ENCODE peak calls at places on chromosomes 3 and 15, in six cellular contexts. One of them, this sample, is unnamed.

GRCh38 chr15:35519536-35520149 is 26.3 kb downstream of the DPH6 start:
- DNase-seq in lower lobe of right lung: no peak
- DNase-seq in tibial nerve: no peak
- DNase-seq in neural progenitor cell: peak
- DNase-seq in heart right ventricle: no peak
- DNase-seq in caudate nucleus: no peak
- DNase-seq in this sample: no peak

GRCh38 chr3:128374746-128375445 is 91.8 kb downstream of the DNAJB8 start:
- DNase-seq in lower lobe of right lung: no peak
- DNase-seq in tibial nerve: no peak
- DNase-seq in neural progenitor cell: no peak
- DNase-seq in heart right ventricle: no peak
- DNase-seq in caudate nucleus: no peak
- DNase-seq in this sample: no peak

GRCh38 chr3:37907906-37908305 is 46.2 kb downstream of the CTDSPL start:
- DNase-seq in lower lobe of right lung: no peak
- DNase-seq in tibial nerve: no peak
- DNase-seq in neural progenitor cell: peak
- DNase-seq in heart right ventricle: no peak
- DNase-seq in caudate nucleus: no peak
- DNase-seq in this sample: no peak

GRCh38 chr3:56783644-56784451 is 17.9 kb downstream of the ARHGEF3 start:
- DNase-seq in lower lobe of right lung: peak
- DNase-seq in tibial nerve: peak
- DNase-seq in neural progenitor cell: no peak
- DNase-seq in heart right ventricle: no peak
- DNase-seq in caudate nucleus: no peak
- DNase-seq in this sample: peak

GRCh38 chr3:136920904-136921649 is 36.7 kb upstream of the IL20RB start:
- DNase-seq in lower lobe of right lung: no peak
- DNase-seq in tibial nerve: no peak
- DNase-seq in neural progenitor cell: no peak
- DNase-seq in heart right ventricle: no peak
- DNase-seq in caudate nucleus: no peak
- DNase-seq in this sample: no peak

GRCh38 chr3:13254028-13254951 is 165.8 kb downstream of the NUP210 start:
- DNase-seq in lower lobe of right lung: no peak
- DNase-seq in tibial nerve: no peak
- DNase-seq in neural progenitor cell: peak
- DNase-seq in heart right ventricle: no peak
- DNase-seq in caudate nucleus: no peak
- DNase-seq in this sample: peak

GRCh38 chr15:60555814-60556213 is 76.9 kb upstream of the ICE2 start:
- DNase-seq in lower lobe of right lung: no peak
- DNase-seq in tibial nerve: no peak
- DNase-seq in neural progenitor cell: no peak
- DNase-seq in heart right ventricle: no peak
- DNase-seq in caudate nucleus: no peak
- DNase-seq in this sample: no peak

GRCh38 chr3:129013491-129013891 is 12.4 kb downstream of the EFCC1 start:
- DNase-seq in lower lobe of right lung: no peak
- DNase-seq in tibial nerve: no peak
- DNase-seq in neural progenitor cell: no peak
- DNase-seq in heart right ventricle: no peak
- DNase-seq in caudate nucleus: no peak
- DNase-seq in this sample: no peak

GRCh38 chr3:128075516-128076464 is 23.6 kb downstream of the SEC61A1 start:
- DNase-seq in lower lobe of right lung: peak
- DNase-seq in tibial nerve: peak
- DNase-seq in neural progenitor cell: peak
- DNase-seq in heart right ventricle: peak
- DNase-seq in caudate nucleus: peak
- DNase-seq in this sample: peak

GRCh38 chr15:93587046-93587445 is 498.0 kb upstream of the RGMA start:
- DNase-seq in lower lobe of right lung: no peak
- DNase-seq in tibial nerve: no peak
- DNase-seq in neural progenitor cell: no peak
- DNase-seq in heart right ventricle: no peak
- DNase-seq in caudate nucleus: no peak
- DNase-seq in this sample: peak

GRCh38 chr3:112199622-112200316 is 66.7 kb upstream of the GCSAM start:
- DNase-seq in lower lobe of right lung: no peak
- DNase-seq in tibial nerve: no peak
- DNase-seq in neural progenitor cell: no peak
- DNase-seq in heart right ventricle: no peak
- DNase-seq in caudate nucleus: no peak
- DNase-seq in this sample: no peak

GRCh38 chr3:153244961-153245360 is 82.9 kb downstream of the RAP2B start:
- DNase-seq in lower lobe of right lung: no peak
- DNase-seq in tibial nerve: no peak
- DNase-seq in neural progenitor cell: no peak
- DNase-seq in heart right ventricle: no peak
- DNase-seq in caudate nucleus: no peak
- DNase-seq in this sample: no peak

GRCh38 chr3:10011644-10012043 is 14.6 kb upstream of the FANCD2 start:
- DNase-seq in lower lobe of right lung: no peak
- DNase-seq in tibial nerve: no peak
- DNase-seq in neural progenitor cell: no peak
- DNase-seq in heart right ventricle: no peak
- DNase-seq in caudate nucleus: no peak
- DNase-seq in this sample: no peak

GRCh38 chr3:124621498-124621897 is 108.8 kb upstream of the UMPS start:
- DNase-seq in lower lobe of right lung: no peak
- DNase-seq in tibial nerve: no peak
- DNase-seq in neural progenitor cell: no peak
- DNase-seq in heart right ventricle: no peak
- DNase-seq in caudate nucleus: no peak
- DNase-seq in this sample: no peak

GRCh38 chr15:40097968-40098476 is 10.7 kb downstream of the BMF start:
- DNase-seq in lower lobe of right lung: peak
- DNase-seq in tibial nerve: peak
- DNase-seq in neural progenitor cell: no peak
- DNase-seq in heart right ventricle: peak
- DNase-seq in caudate nucleus: no peak
- DNase-seq in this sample: peak

GRCh38 chr15:49521802-49522201 is 98.8 kb downstream of the FGF7 start:
- DNase-seq in lower lobe of right lung: no peak
- DNase-seq in tibial nerve: no peak
- DNase-seq in neural progenitor cell: no peak
- DNase-seq in heart right ventricle: no peak
- DNase-seq in caudate nucleus: no peak
- DNase-seq in this sample: no peak

GRCh38 chr3:15591928-15592327 is 9.4 kb downstream of the HACL1 start:
- DNase-seq in lower lobe of right lung: no peak
- DNase-seq in tibial nerve: no peak
- DNase-seq in neural progenitor cell: no peak
- DNase-seq in heart right ventricle: no peak
- DNase-seq in caudate nucleus: no peak
- DNase-seq in this sample: no peak

GRCh38 chr3:55468251-55468650 is 18.9 kb downstream of the WNT5A start:
- DNase-seq in lower lobe of right lung: no peak
- DNase-seq in tibial nerve: no peak
- DNase-seq in neural progenitor cell: no peak
- DNase-seq in heart right ventricle: no peak
- DNase-seq in caudate nucleus: no peak
- DNase-seq in this sample: no peak

GRCh38 chr15:45199136-45199810 is 11.5 kb upstream of the SHF start:
- DNase-seq in lower lobe of right lung: no peak
- DNase-seq in tibial nerve: peak
- DNase-seq in neural progenitor cell: peak
- DNase-seq in heart right ventricle: no peak
- DNase-seq in caudate nucleus: no peak
- DNase-seq in this sample: no peak

GRCh38 chr3:170002829-170003228 is 35.0 kb upstream of the GPR160 start:
- DNase-seq in lower lobe of right lung: no peak
- DNase-seq in tibial nerve: no peak
- DNase-seq in neural progenitor cell: no peak
- DNase-seq in heart right ventricle: no peak
- DNase-seq in caudate nucleus: no peak
- DNase-seq in this sample: no peak

GRCh38 chr3:14304101-14305045 is 98.0 kb upstream of the SLC6A6 start:
- DNase-seq in lower lobe of right lung: no peak
- DNase-seq in tibial nerve: no peak
- DNase-seq in neural progenitor cell: no peak
- DNase-seq in heart right ventricle: no peak
- DNase-seq in caudate nucleus: no peak
- DNase-seq in this sample: no peak

GRCh38 chr3:48258530-48258929 is 17.6 kb downstream of the ZNF589 start:
- DNase-seq in lower lobe of right lung: no peak
- DNase-seq in tibial nerve: no peak
- DNase-seq in neural progenitor cell: no peak
- DNase-seq in heart right ventricle: no peak
- DNase-seq in caudate nucleus: no peak
- DNase-seq in this sample: no peak

GRCh38 chr3:117252208-117252607 is 542.6 kb downstream of the TUSC7 start:
- DNase-seq in lower lobe of right lung: no peak
- DNase-seq in tibial nerve: no peak
- DNase-seq in neural progenitor cell: no peak
- DNase-seq in heart right ventricle: no peak
- DNase-seq in caudate nucleus: no peak
- DNase-seq in this sample: no peak

GRCh38 chr3:25007974-25008658 is 419.9 kb upstream of the RARB start:
- DNase-seq in lower lobe of right lung: no peak
- DNase-seq in tibial nerve: no peak
- DNase-seq in neural progenitor cell: no peak
- DNase-seq in heart right ventricle: no peak
- DNase-seq in caudate nucleus: no peak
- DNase-seq in this sample: no peak

GRCh38 chr3:105594219-105594618 is 227.5 kb downstream of the ALCAM start:
- DNase-seq in lower lobe of right lung: no peak
- DNase-seq in tibial nerve: no peak
- DNase-seq in neural progenitor cell: no peak
- DNase-seq in heart right ventricle: no peak
- DNase-seq in caudate nucleus: no peak
- DNase-seq in this sample: no peak

GRCh38 chr15:95603802-95604201 is 726.7 kb upstream of the NR2F2 start:
- DNase-seq in lower lobe of right lung: no peak
- DNase-seq in tibial nerve: no peak
- DNase-seq in neural progenitor cell: no peak
- DNase-seq in heart right ventricle: no peak
- DNase-seq in caudate nucleus: no peak
- DNase-seq in this sample: peak

GRCh38 chr3:72234394-72234793 is 449.4 kb upstream of the PROK2 start:
- DNase-seq in lower lobe of right lung: no peak
- DNase-seq in tibial nerve: no peak
- DNase-seq in neural progenitor cell: no peak
- DNase-seq in heart right ventricle: no peak
- DNase-seq in caudate nucleus: no peak
- DNase-seq in this sample: no peak

GRCh38 chr15:75656813-75657212 is 9.1 kb downstream of the SNX33 start:
- DNase-seq in lower lobe of right lung: no peak
- DNase-seq in tibial nerve: no peak
- DNase-seq in neural progenitor cell: no peak
- DNase-seq in heart right ventricle: no peak
- DNase-seq in caudate nucleus: no peak
- DNase-seq in this sample: no peak

GRCh38 chr3:33144433-33144832 is 30.6 kb downstream of the CRTAP start:
- DNase-seq in lower lobe of right lung: no peak
- DNase-seq in tibial nerve: no peak
- DNase-seq in neural progenitor cell: peak
- DNase-seq in heart right ventricle: no peak
- DNase-seq in caudate nucleus: no peak
- DNase-seq in this sample: no peak

GRCh38 chr3:144015133-144015532 is 43.5 kb downstream of the DIPK2A start:
- DNase-seq in lower lobe of right lung: no peak
- DNase-seq in tibial nerve: no peak
- DNase-seq in neural progenitor cell: no peak
- DNase-seq in heart right ventricle: no peak
- DNase-seq in caudate nucleus: no peak
- DNase-seq in this sample: no peak

GRCh38 chr3:144011251-144011799 is 39.7 kb downstream of the DIPK2A start:
- DNase-seq in lower lobe of right lung: no peak
- DNase-seq in tibial nerve: no peak
- DNase-seq in neural progenitor cell: no peak
- DNase-seq in heart right ventricle: no peak
- DNase-seq in caudate nucleus: no peak
- DNase-seq in this sample: no peak
- H3K27ac ChIP-seq in lower lobe of right lung: no peak
- H3K27ac ChIP-seq in tibial nerve: no peak
- H3K27ac ChIP-seq in neural progenitor cell: no peak
- H3K27ac ChIP-seq in heart right ventricle: no peak
- H3K27ac ChIP-seq in caudate nucleus: no peak
- H3K27ac ChIP-seq in this sample: no peak

DNA sequence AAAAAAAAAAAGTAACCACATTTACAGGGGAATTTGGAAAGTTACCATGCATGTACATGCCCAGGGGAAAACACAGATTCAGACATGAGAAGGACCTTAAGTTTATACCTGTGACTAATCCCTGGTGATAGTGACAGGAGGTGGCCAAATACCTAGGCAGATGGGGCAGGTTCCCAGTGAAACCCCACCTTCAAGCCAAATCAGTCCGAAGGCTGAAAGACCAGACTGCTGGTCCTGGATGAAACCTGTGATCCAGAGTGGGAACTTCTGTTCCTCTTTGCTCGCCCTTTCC is 15.8 kb downstream of the SPCS1 start:
- DNase-seq in lower lobe of right lung: no peak
- DNase-seq in tibial nerve: no peak
- DNase-seq in neural progenitor cell: no peak
- DNase-seq in heart right ventricle: no peak
- DNase-seq in caudate nucleus: no peak
- DNase-seq in this sample: no peak
- H3K27ac ChIP-seq in lower lobe of right lung: no peak
- H3K27ac ChIP-seq in tibial nerve: no peak
- H3K27ac ChIP-seq in neural progenitor cell: no peak
- H3K27ac ChIP-seq in heart right ventricle: no peak
- H3K27ac ChIP-seq in caudate nucleus: no peak
- H3K27ac ChIP-seq in this sample: no peak

GRCh38 chr3:39230453-39230852 is 38.1 kb upstream of the XIRP1 start:
- DNase-seq in lower lobe of right lung: no peak
- DNase-seq in tibial nerve: no peak
- DNase-seq in neural progenitor cell: no peak
- DNase-seq in heart right ventricle: no peak
- DNase-seq in caudate nucleus: no peak
- DNase-seq in this sample: no peak

GRCh38 chr3:39232859-39233258 is 40.5 kb upstream of the XIRP1 start:
- DNase-seq in lower lobe of right lung: no peak
- DNase-seq in tibial nerve: no peak
- DNase-seq in neural progenitor cell: no peak
- DNase-seq in heart right ventricle: no peak
- DNase-seq in caudate nucleus: no peak
- DNase-seq in this sample: peak

GRCh38 chr3:39224288-39224687 is 31.9 kb upstream of the XIRP1 start:
- DNase-seq in lower lobe of right lung: no peak
- DNase-seq in tibial nerve: no peak
- DNase-seq in neural progenitor cell: no peak
- DNase-seq in heart right ventricle: no peak
- DNase-seq in caudate nucleus: no peak
- DNase-seq in this sample: no peak

GRCh38 chr3:39226106-39226741 is 33.8 kb upstream of the XIRP1 start:
- DNase-seq in lower lobe of right lung: no peak
- DNase-seq in tibial nerve: no peak
- DNase-seq in neural progenitor cell: no peak
- DNase-seq in heart right ventricle: no peak
- DNase-seq in caudate nucleus: no peak
- DNase-seq in this sample: no peak

GRCh38 chr3:39228496-39228895 is 36.1 kb upstream of the XIRP1 start:
- DNase-seq in lower lobe of right lung: no peak
- DNase-seq in tibial nerve: no peak
- DNase-seq in neural progenitor cell: no peak
- DNase-seq in heart right ventricle: no peak
- DNase-seq in caudate nucleus: no peak
- DNase-seq in this sample: no peak
- H3K27ac ChIP-seq in lower lobe of right lung: no peak
- H3K27ac ChIP-seq in tibial nerve: no peak
- H3K27ac ChIP-seq in neural progenitor cell: no peak
- H3K27ac ChIP-seq in heart right ventricle: no peak
- H3K27ac ChIP-seq in caudate nucleus: no peak
- H3K27ac ChIP-seq in this sample: no peak

GRCh38 chr3:126850370-126851085 is 132.4 kb upstream of the PLXNA1 start:
- DNase-seq in lower lobe of right lung: peak
- DNase-seq in tibial nerve: no peak
- DNase-seq in neural progenitor cell: peak
- DNase-seq in heart right ventricle: peak
- DNase-seq in caudate nucleus: no peak
- DNase-seq in this sample: peak
- H3K27ac ChIP-seq in lower lobe of right lung: no peak
- H3K27ac ChIP-seq in tibial nerve: no peak
- H3K27ac ChIP-seq in neural progenitor cell: peak
- H3K27ac ChIP-seq in heart right ventricle: peak
- H3K27ac ChIP-seq in caudate nucleus: no peak
- H3K27ac ChIP-seq in this sample: no peak

This sample was measured in heart left ventricle.